ENCODE peak calls at places on chromosomes 4 and X, in nine cellular contexts. O is IMR-90, D is testis, R is tibial nerve, N is body of pancreas, L is HCT116, H is ovary, E is breast epithelium, P is transverse colon. Z is an unnamed sample.

GRCh38 chr4:6017800-6018199 is 431 bp downstream of the C4orf50 start:
- DNase-seq in O (no peak), D (no peak), R (no peak), N (no peak), L (no peak), H (no peak), E (no peak), P (no peak), Z (no peak)

GRCh38 chr4:21986312-21986711 is 37.7 kb upstream of the KCNIP4 start:
- DNase-seq in O (no peak), D (no peak), R (no peak), N (no peak), L (no peak), H (no peak), E (no peak), P (no peak), Z (no peak)

GRCh38 chr4:174340714-174341113 is 57.0 kb downstream of the CEP44 start:
- DNase-seq in O (no peak), D (no peak), R (no peak), N (no peak), L (no peak), H (no peak), E (no peak), P (no peak), Z (no peak)

GRCh38 chr4:106273831-106274230 is 42.2 kb downstream of the TBCK start:
- DNase-seq in O (peak), D (no peak), R (no peak), N (no peak), L (no peak), H (no peak), E (no peak), P (no peak), Z (no peak)

GRCh38 chrX:29453333-29453732 is 762.0 kb upstream of the MAGEB2 start:
- DNase-seq in O (no peak), D (no peak), R (no peak), N (no peak), L (no peak), H (no peak), E (no peak), P (no peak), Z (no peak)

GRCh38 chr4:74085669-74086068 is 13.3 kb downstream of the CXCL2 start:
- DNase-seq in O (no peak), D (no peak), R (no peak), N (no peak), L (no peak), H (no peak), E (no peak), P (no peak), Z (no peak)

GRCh38 chr4:39664828-39665731 is 26.4 kb upstream of the SMIM14 start:
- DNase-seq in O (peak), D (no peak), R (no peak), N (no peak), L (no peak), H (no peak), E (no peak), P (no peak), Z (no peak)

GRCh38 chrX:44223150-44223549 is 120.3 kb downstream of the EFHC2 start:
- DNase-seq in O (peak), D (peak), R (no peak), N (peak), L (peak), H (peak), E (peak), P (peak), Z (no peak)

GRCh38 chrX:103754401-103754800 is 22.2 kb upstream of the PLP1 start:
- DNase-seq in O (no peak), D (no peak), R (no peak), N (no peak), L (no peak), H (no peak), E (no peak), P (no peak), Z (no peak)

GRCh38 chr4:69196209-69196965 is 18.2 kb downstream of the UGT2B11 start:
- DNase-seq in O (no peak), D (no peak), R (no peak), N (no peak), L (no peak), H (no peak), E (no peak), P (no peak), Z (no peak)

GRCh38 chr4:153028535-153028934 is 92.4 kb downstream of the FHDC1 start:
- DNase-seq in O (no peak), D (no peak), R (no peak), N (no peak), L (no peak), H (no peak), E (no peak), P (no peak), Z (no peak)

GRCh38 chr4:90403781-90404180 is 276.6 kb downstream of the CCSER1 start:
- DNase-seq in O (no peak), D (no peak), R (no peak), N (no peak), L (no peak), H (no peak), E (no peak), P (no peak), Z (no peak)

GRCh38 chr4:74423101-74423500 is 21.8 kb upstream of the AREG start:
- DNase-seq in O (peak), D (peak), R (no peak), N (peak), L (no peak), H (peak), E (no peak), P (no peak), Z (no peak)

GRCh38 chr4:83208776-83209365 is 75.7 kb downstream of the COQ2 start:
- DNase-seq in O (no peak), D (no peak), R (no peak), N (no peak), L (no peak), H (no peak), E (no peak), P (no peak), Z (no peak)

GRCh38 chr4:56226579-56226978 is 160.7 kb downstream of the AASDH start:
- DNase-seq in O (no peak), D (no peak), R (no peak), N (no peak), L (no peak), H (no peak), E (no peak), P (no peak), Z (no peak)
- H3K4me3 ChIP-seq in O (no peak), D (no peak), R (no peak), N (no peak), L (no peak), H (no peak), E (no peak), P (no peak), Z (no peak)

DNA sequence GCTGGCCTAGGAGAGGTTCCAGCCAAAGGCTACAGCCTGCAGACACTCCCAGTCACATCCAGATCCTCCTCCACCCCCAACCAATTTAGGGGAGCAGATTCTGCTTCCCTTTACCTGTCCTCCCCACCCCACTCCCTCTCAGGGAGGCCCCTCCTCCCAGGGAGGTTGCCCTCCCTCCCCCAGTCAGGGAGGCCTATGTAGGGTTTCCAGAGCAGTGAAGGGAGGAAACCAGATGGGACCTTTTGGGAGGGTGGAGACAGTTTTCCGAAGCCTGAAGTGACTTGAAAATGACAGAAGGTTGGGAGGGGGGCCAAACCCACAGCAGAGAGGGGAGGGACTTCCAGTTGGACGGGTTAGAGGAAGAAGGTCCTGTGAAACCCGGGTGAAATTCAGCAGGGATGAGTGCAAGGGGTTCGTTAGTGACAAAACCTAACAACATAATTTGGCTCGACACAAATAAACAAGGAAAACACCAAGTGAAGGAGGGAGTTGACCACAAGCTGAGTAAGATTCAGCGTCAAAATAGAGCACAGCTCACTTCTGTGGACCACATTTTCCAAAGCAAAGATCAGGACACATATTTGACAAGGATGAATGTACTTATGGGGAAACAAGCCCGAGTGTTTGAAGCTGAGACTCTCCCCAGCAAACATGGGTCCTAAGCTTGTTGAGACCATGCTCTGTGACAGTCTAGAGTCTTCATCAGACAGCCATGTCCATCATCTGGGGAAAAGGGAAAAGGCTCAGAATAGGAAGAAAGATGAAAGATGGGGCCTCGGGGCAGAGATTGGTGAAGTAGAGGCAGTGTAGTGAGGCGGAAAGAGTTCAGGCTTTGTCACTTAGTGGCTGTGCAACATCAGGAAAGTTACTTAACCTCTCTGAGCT is 46.4 kb downstream of the PRPS1 start:
- DNase-seq in O (no peak), D (peak), R (peak), N (peak), L (no peak), H (peak), E (peak), P (peak), Z (peak)
- TF ChIP-seq POLR2A in O (no peak), D (no peak), R (peak), N (no peak), L (no peak), H (no peak), E (no peak), P (peak), Z (no peak)

DNA sequence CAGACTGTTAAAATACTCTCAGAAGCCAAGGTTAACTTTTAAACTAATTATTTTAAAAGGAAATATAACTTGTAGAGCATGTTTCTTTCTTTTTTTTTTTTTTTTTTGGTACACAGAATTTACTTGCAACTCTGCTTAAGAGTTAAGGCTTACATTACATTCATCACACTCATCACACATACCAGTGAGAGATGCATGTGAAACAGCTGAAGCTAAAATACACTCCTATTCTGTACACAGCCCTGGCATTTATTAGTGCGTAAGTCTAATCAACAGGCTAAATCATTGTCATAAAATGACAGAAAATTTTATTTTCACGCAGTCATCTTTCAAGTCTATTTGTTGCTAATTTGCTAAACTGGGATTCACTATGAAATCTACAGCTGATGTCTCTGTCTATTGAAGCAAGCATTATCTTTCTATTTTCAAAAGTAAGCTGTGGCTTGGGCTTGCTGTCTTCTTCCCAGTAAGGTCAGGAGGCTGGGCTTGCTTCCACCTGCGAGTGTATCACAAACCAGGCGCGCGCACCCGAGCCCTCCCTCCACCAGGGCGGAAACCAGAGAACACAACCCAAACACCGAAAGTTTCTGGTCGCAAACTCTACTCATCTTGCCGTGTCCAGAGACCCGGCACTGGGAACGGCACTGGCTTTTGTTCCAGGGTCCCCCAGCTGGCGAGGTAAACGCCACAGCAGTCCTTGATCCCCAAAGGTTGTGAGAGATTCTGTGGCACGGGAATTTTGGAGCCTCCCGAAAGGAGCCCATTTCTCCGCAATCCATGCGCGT is 3.9 kb downstream of the MAML3 start:
- DNase-seq in O (peak), D (peak), R (peak), N (peak), L (peak), H (peak), E (peak), P (peak), Z (peak)
- TF ChIP-seq CTCF in O (no peak), D (peak), R (peak), N (no peak), L (no peak), H (no peak), E (peak), P (peak), Z (no peak)

GRCh38 chr4:164935363-164935762 is 42.1 kb downstream of the TRIM61 start:
- DNase-seq in O (no peak), D (no peak), R (no peak), N (no peak), L (peak), H (no peak), E (no peak), P (no peak), Z (no peak)

GRCh38 chr4:164933244-164933643 is 44.2 kb downstream of the TRIM61 start:
- DNase-seq in O (no peak), D (no peak), R (no peak), N (no peak), L (no peak), H (no peak), E (no peak), P (no peak), Z (no peak)

GRCh38 chr4:164931551-164932324 is 45.7 kb downstream of the TRIM61 start:
- DNase-seq in O (no peak), D (no peak), R (no peak), N (no peak), L (no peak), H (no peak), E (no peak), P (no peak), Z (no peak)

GRCh38 chr4:164943192-164943591 is 34.3 kb downstream of the TRIM61 start:
- DNase-seq in O (no peak), D (no peak), R (no peak), N (no peak), L (no peak), H (no peak), E (no peak), P (no peak), Z (no peak)

GRCh38 chr4:164937576-164938270 is 39.7 kb downstream of the TRIM61 start:
- DNase-seq in O (peak), D (peak), R (peak), N (no peak), L (no peak), H (peak), E (no peak), P (no peak), Z (no peak)
- H3K4me3 ChIP-seq in O (no peak), D (no peak), R (no peak), N (no peak), L (no peak), H (no peak), E (no peak), P (no peak), Z (no peak)

DNA sequence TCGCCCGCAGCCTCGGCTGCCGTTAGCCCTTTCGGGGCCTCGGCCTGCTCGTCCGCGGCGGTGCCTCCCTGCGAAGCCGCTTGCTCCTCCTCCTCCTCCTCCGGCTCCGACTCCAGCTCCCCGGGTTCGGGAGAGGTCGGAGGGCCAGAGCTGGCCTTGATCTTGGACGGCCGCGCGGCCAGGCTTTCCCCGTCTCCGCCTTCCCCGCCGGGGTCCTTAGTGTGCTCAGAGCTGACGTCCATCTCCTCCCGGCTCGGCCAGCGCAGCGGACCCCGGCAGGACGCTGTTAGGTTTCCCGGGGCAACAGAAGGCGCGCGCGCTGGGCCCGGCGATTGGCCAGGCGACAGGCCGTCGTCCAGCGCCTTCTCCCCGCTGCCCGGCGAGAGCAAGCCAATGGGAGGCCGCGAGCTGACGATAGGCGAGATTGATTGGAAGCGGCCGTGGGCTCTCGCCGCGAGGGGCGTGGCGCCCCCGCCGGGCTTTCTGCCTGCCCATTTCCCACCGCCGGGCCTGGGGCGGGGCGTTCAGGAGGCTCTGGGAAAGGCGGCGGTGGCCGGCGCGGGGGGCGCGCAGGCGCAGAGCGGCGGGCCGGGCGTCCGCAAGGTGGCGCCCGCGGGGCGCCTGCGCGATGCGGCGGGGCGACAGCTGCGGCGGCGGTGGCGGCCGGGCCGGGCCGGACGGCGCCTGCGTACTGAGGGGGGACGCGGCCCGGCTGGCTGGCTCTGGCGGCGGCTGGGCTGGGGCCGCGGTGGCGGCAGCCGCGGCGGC is at the start of gene TADA2B:
- DNase-seq in O (peak), D (peak), R (peak), N (peak), L (peak), H (peak), E (peak), P (peak), Z (peak)
- TF ChIP-seq POLR2A in O (peak), D (no peak), R (peak), N (peak), L (no peak), H (no peak), E (no peak), P (no peak), Z (no peak)

DNA sequence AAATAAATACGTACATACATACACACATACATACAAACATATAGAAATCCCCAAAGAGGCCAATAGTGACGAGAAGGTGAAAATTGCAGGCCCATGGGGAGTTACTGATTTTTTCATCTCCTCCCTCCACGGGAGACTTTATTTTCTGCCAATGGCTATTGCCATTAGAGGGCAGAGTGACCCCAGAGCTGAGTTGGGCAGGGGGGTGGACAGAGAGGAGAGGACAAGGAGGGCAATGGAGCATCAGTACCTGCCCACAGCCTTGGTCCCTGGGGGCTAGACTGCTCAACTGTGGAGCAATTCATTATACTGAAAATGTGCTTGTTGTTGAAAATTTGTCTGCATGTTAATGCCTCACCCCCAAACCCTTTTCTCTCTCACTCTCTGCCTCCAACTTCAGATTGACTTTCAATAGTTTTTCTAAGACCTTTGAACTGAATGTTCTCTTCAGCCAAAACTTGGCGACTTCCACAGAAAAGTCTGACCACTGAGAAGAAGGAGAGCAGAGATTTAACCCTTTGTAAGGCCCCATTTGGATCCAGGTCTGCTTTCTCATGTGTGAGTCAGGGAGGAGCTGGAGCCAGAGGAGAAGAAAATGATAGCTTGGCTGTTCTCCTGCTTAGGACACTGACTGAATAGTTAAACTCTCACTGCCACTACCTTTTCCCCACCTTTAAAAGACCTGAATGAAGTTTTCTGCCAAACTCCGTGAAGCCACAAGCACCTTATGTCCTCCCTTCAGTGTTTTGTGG is 180.7 kb downstream of the AR start:
- DNase-seq in O (no peak), D (no peak), R (peak), N (no peak), L (no peak), H (no peak), E (no peak), P (no peak), Z (no peak)
- TF ChIP-seq CTCF in O (no peak), D (no peak), R (no peak), N (no peak), L (no peak), H (no peak), E (no peak), P (no peak), Z (no peak)

GRCh38 chr4:112379306-112379705 is 82.1 kb downstream of the ALPK1 start:
- DNase-seq in O (no peak), D (peak), R (no peak), N (no peak), L (no peak), H (no peak), E (no peak), P (no peak), Z (no peak)
- H3K4me3 ChIP-seq in O (no peak), D (peak), R (no peak), N (no peak), L (no peak), H (no peak), E (no peak), P (no peak), Z (no peak)

DNA sequence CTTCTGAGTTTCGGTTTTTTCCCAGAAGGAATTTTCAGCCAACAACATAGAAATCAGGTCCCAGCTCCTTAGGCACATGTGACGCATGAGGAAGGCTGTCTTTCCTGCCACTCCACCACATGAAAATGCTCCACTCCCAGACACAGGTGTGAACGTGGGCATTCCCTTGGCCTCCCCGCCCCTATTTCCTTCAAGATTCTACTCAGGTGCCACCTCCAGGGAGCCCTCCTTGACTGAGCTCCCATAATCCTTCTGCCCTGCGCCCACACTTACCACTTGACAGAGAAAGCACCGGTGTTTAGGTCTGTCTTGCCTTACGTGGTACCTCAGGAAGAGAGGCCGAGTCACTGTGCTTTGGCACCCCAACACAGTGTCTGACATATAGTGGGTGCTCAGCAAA is 44.4 kb upstream of the CENPU start:
- DNase-seq in O (no peak), D (no peak), R (no peak), N (no peak), L (no peak), H (no peak), E (no peak), P (no peak), Z (no peak)
- TF ChIP-seq POLR2A in O (no peak), D (no peak), R (no peak), N (no peak), L (no peak), H (no peak), E (no peak), P (no peak), Z (no peak)

GRCh38 chr4:8021796-8022195 is 82.1 kb upstream of the AFAP1 start:
- DNase-seq in O (no peak), D (no peak), R (no peak), N (no peak), L (no peak), H (no peak), E (no peak), P (no peak), Z (no peak)
- TF ChIP-seq CTCF in O (peak), D (no peak), R (no peak), N (no peak), L (peak), H (no peak), E (no peak), P (no peak), Z (no peak)

Z was measured in lower leg skin.